ENCODE peak calls at places on chromosomes 5 and 9, in six cellular contexts. One of them, this sample, is unnamed.

GRCh38 chr9:121434946-121435345 is 64.7 kb downstream of the GGTA1 start:
- DNase-seq in Caco-2: no peak
- DNase-seq in activated B cell treated with CpG ODN at 0.5 μM for 24 hours: no peak
- DNase-seq in thoracic aorta: no peak
- DNase-seq in upper lobe of left lung: no peak
- DNase-seq in neural progenitor cell: no peak
- DNase-seq in this sample: no peak

GRCh38 chr9:3981897-3982296 is 318.0 kb downstream of the GLIS3 start:
- DNase-seq in thoracic aorta: no peak
- DNase-seq in upper lobe of left lung: no peak
- DNase-seq in neural progenitor cell: no peak
- DNase-seq in activated B cell treated with CpG ODN at 0.5 μM for 24 hours: no peak
- DNase-seq in Caco-2: no peak
- DNase-seq in this sample: no peak

GRCh38 chr5:128225245-128226030 is 141.9 kb downstream of the SLC12A2 start:
- DNase-seq in Caco-2: no peak
- DNase-seq in upper lobe of left lung: no peak
- DNase-seq in thoracic aorta: no peak
- DNase-seq in neural progenitor cell: no peak
- DNase-seq in activated B cell treated with CpG ODN at 0.5 μM for 24 hours: no peak
- DNase-seq in this sample: no peak

GRCh38 chr5:180391276-180391675 is 38.1 kb upstream of the GFPT2 start:
- DNase-seq in Caco-2: no peak
- DNase-seq in thoracic aorta: no peak
- DNase-seq in neural progenitor cell: no peak
- DNase-seq in activated B cell treated with CpG ODN at 0.5 μM for 24 hours: no peak
- DNase-seq in upper lobe of left lung: no peak
- DNase-seq in this sample: no peak

GRCh38 chr5:58930520-58930919 is 347.6 kb downstream of the RAB3C start:
- DNase-seq in thoracic aorta: no peak
- DNase-seq in upper lobe of left lung: no peak
- DNase-seq in neural progenitor cell: no peak
- DNase-seq in activated B cell treated with CpG ODN at 0.5 μM for 24 hours: no peak
- DNase-seq in Caco-2: no peak
- DNase-seq in this sample: no peak

GRCh38 chr9:93094294-93095204 is 1.5 kb upstream of the CARD19 start:
- DNase-seq in thoracic aorta: no peak
- DNase-seq in neural progenitor cell: peak; percentile 27
- DNase-seq in activated B cell treated with CpG ODN at 0.5 μM for 24 hours: peak; percentile 52
- DNase-seq in upper lobe of left lung: peak; percentile 66
- DNase-seq in Caco-2: no peak
- DNase-seq in this sample: peak; percentile 78

GRCh38 chr9:128121466-128121810 is 6.1 kb downstream of the PTGES2 start:
- DNase-seq in Caco-2: no peak
- DNase-seq in activated B cell treated with CpG ODN at 0.5 μM for 24 hours: no peak
- DNase-seq in thoracic aorta: no peak
- DNase-seq in neural progenitor cell: no peak
- DNase-seq in upper lobe of left lung: no peak
- DNase-seq in this sample: peak; percentile 33

GRCh38 chr5:74643160-74643562 is 2.6 kb upstream of the ENC1 start:
- DNase-seq in activated B cell treated with CpG ODN at 0.5 μM for 24 hours: no peak
- DNase-seq in thoracic aorta: no peak
- DNase-seq in neural progenitor cell: no peak
- DNase-seq in upper lobe of left lung: peak; percentile 63
- DNase-seq in Caco-2: peak; percentile 55
- DNase-seq in this sample: peak; percentile 76

GRCh38 chr5:172429201-172429940 is 25.0 kb downstream of the SH3PXD2B start:
- DNase-seq in thoracic aorta: no peak
- DNase-seq in neural progenitor cell: no peak
- DNase-seq in upper lobe of left lung: peak; percentile 64
- DNase-seq in Caco-2: no peak
- DNase-seq in activated B cell treated with CpG ODN at 0.5 μM for 24 hours: no peak
- DNase-seq in this sample: no peak

GRCh38 chr5:9919306-9920030 is 289.3 kb upstream of the TAS2R1 start:
- DNase-seq in activated B cell treated with CpG ODN at 0.5 μM for 24 hours: no peak
- DNase-seq in neural progenitor cell: no peak
- DNase-seq in thoracic aorta: no peak
- DNase-seq in upper lobe of left lung: no peak
- DNase-seq in Caco-2: no peak
- DNase-seq in this sample: no peak

DNA sequence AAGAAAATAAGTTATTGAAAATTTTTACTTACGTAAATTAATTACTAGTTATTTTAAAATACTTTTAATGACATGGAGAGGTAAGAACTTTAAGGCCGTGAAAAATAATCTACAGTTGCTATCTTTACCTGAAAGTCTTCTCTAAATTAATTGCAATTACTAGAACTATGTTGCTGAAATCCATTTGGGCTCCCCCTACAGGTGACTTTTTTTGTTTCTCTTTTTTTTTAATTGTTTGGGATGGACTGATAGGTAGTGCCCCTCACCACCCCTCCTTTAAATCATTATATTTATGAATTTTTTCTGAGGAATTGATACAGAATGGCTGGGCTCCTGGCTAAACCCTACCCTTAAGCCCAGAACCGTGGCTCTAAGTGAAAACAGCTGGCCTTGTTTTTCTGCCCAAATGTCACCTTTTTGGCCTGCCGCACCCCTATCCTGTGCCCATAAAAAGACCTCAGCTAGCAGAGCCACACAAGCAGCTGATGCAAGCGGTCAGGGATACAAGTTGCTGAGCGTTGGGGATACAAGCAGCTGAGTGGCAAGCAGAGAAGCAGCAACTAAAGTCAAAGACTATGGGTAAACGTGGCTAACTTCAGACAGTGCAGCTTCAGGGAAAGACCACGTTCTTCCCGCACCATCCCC is 315.2 kb upstream of the ACO1 start:
- DNase-seq in neural progenitor cell: no peak
- DNase-seq in thoracic aorta: no peak
- DNase-seq in upper lobe of left lung: no peak
- DNase-seq in activated B cell treated with CpG ODN at 0.5 μM for 24 hours: no peak
- DNase-seq in Caco-2: peak; percentile 14
- DNase-seq in this sample: no peak
- TF ChIP-seq CTCF in neural progenitor cell: peak; percentile 52
- TF ChIP-seq CTCF in thoracic aorta: no peak
- TF ChIP-seq CTCF in upper lobe of left lung: no peak
- TF ChIP-seq CTCF in activated B cell treated with CpG ODN at 0.5 μM for 24 hours: no peak
- TF ChIP-seq CTCF in Caco-2: peak; percentile 43
- TF ChIP-seq CTCF in this sample: no peak

GRCh38 chr5:60705144-60705543 is 5.2 kb upstream of the DEPDC1B start:
- DNase-seq in activated B cell treated with CpG ODN at 0.5 μM for 24 hours: no peak
- DNase-seq in upper lobe of left lung: no peak
- DNase-seq in Caco-2: no peak
- DNase-seq in thoracic aorta: no peak
- DNase-seq in neural progenitor cell: no peak
- DNase-seq in this sample: no peak
- TF ChIP-seq CTCF in activated B cell treated with CpG ODN at 0.5 μM for 24 hours: no peak
- TF ChIP-seq CTCF in upper lobe of left lung: no peak
- TF ChIP-seq CTCF in Caco-2: no peak
- TF ChIP-seq CTCF in thoracic aorta: no peak
- TF ChIP-seq CTCF in neural progenitor cell: no peak
- TF ChIP-seq CTCF in this sample: no peak

GRCh38 chr5:113721171-113721570 is 207.7 kb downstream of the YTHDC2 start:
- DNase-seq in upper lobe of left lung: no peak
- DNase-seq in Caco-2: no peak
- DNase-seq in neural progenitor cell: no peak
- DNase-seq in thoracic aorta: no peak
- DNase-seq in activated B cell treated with CpG ODN at 0.5 μM for 24 hours: no peak
- DNase-seq in this sample: no peak
- TF ChIP-seq CTCF in upper lobe of left lung: no peak
- TF ChIP-seq CTCF in Caco-2: no peak
- TF ChIP-seq CTCF in neural progenitor cell: no peak
- TF ChIP-seq CTCF in thoracic aorta: no peak
- TF ChIP-seq CTCF in activated B cell treated with CpG ODN at 0.5 μM for 24 hours: no peak
- TF ChIP-seq CTCF in this sample: no peak

GRCh38 chr5:82594097-82594496 is 315.9 kb upstream of the RPS23 start:
- DNase-seq in neural progenitor cell: no peak
- DNase-seq in activated B cell treated with CpG ODN at 0.5 μM for 24 hours: no peak
- DNase-seq in upper lobe of left lung: no peak
- DNase-seq in thoracic aorta: no peak
- DNase-seq in Caco-2: peak; percentile 30
- DNase-seq in this sample: no peak

GRCh38 chr5:82599692-82600091 is 321.5 kb upstream of the RPS23 start:
- DNase-seq in thoracic aorta: no peak
- DNase-seq in Caco-2: no peak
- DNase-seq in activated B cell treated with CpG ODN at 0.5 μM for 24 hours: no peak
- DNase-seq in neural progenitor cell: no peak
- DNase-seq in upper lobe of left lung: no peak
- DNase-seq in this sample: no peak

GRCh38 chr5:82599030-82599429 is 320.9 kb upstream of the RPS23 start:
- DNase-seq in upper lobe of left lung: no peak
- DNase-seq in Caco-2: no peak
- DNase-seq in neural progenitor cell: no peak
- DNase-seq in thoracic aorta: no peak
- DNase-seq in activated B cell treated with CpG ODN at 0.5 μM for 24 hours: no peak
- DNase-seq in this sample: no peak

GRCh38 chr5:82595083-82595482 is 316.9 kb upstream of the RPS23 start:
- DNase-seq in neural progenitor cell: peak; percentile 12
- DNase-seq in Caco-2: peak; percentile 32
- DNase-seq in thoracic aorta: no peak
- DNase-seq in upper lobe of left lung: no peak
- DNase-seq in activated B cell treated with CpG ODN at 0.5 μM for 24 hours: no peak
- DNase-seq in this sample: no peak

DNA sequence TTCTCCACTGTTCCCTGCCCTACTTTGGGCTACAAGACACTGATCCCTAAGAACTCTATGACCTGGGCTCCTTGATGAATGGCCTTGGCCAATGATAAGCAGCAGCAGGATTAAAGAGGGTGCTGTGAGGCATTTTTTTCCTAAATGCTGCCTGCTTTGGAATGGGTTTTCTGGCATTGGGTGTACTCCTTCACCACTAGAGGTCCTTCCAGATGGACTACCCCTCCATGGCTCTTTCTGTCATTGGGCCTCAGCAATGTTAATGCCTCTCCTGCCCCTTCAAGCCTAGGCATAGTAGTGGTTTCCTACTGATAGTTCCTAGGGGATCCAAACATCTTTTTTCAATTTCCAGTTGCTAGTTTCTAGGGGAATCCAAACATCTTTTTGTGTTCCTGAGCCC is 319.3 kb upstream of the RPS23 start:
- DNase-seq in upper lobe of left lung: no peak
- DNase-seq in Caco-2: no peak
- DNase-seq in activated B cell treated with CpG ODN at 0.5 μM for 24 hours: no peak
- DNase-seq in neural progenitor cell: peak; percentile 58
- DNase-seq in thoracic aorta: no peak
- DNase-seq in this sample: no peak
- TF ChIP-seq CTCF in upper lobe of left lung: no peak
- TF ChIP-seq CTCF in Caco-2: no peak
- TF ChIP-seq CTCF in activated B cell treated with CpG ODN at 0.5 μM for 24 hours: no peak
- TF ChIP-seq CTCF in neural progenitor cell: peak; percentile 61
- TF ChIP-seq CTCF in thoracic aorta: no peak
- TF ChIP-seq CTCF in this sample: no peak

GRCh38 chr9:113578279-113578865 is 114.8 kb downstream of the RGS3 start:
- DNase-seq in thoracic aorta: no peak
- DNase-seq in upper lobe of left lung: no peak
- DNase-seq in Caco-2: no peak
- DNase-seq in activated B cell treated with CpG ODN at 0.5 μM for 24 hours: no peak
- DNase-seq in neural progenitor cell: no peak
- DNase-seq in this sample: no peak
- TF ChIP-seq CTCF in thoracic aorta: no peak
- TF ChIP-seq CTCF in upper lobe of left lung: no peak
- TF ChIP-seq CTCF in Caco-2: no peak
- TF ChIP-seq CTCF in activated B cell treated with CpG ODN at 0.5 μM for 24 hours: no peak
- TF ChIP-seq CTCF in neural progenitor cell: no peak
- TF ChIP-seq CTCF in this sample: no peak

DNA sequence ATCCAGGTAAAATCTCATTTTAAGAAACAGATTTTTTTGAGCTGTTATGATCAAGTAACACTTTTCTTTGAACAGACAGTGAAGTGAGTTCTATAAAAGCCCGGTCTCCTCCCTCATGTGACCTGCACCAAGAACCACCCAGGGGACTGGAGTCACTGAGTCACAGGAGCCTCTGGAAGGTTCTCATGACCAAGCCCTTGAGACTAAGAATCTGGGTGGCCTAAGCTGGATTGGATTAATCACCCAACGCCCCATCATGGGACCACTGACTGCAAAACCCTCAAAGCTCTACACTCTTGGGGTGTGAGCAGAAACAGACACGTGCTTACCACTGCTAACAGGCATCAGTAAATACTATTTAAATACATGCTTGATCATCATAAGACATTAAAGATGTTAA is 48.4 kb downstream of the SECISBP2 start:
- DNase-seq in thoracic aorta: no peak
- DNase-seq in neural progenitor cell: no peak
- DNase-seq in activated B cell treated with CpG ODN at 0.5 μM for 24 hours: no peak
- DNase-seq in Caco-2: no peak
- DNase-seq in upper lobe of left lung: no peak
- DNase-seq in this sample: no peak
- TF ChIP-seq CTCF in thoracic aorta: no peak
- TF ChIP-seq CTCF in neural progenitor cell: no peak
- TF ChIP-seq CTCF in activated B cell treated with CpG ODN at 0.5 μM for 24 hours: no peak
- TF ChIP-seq CTCF in Caco-2: no peak
- TF ChIP-seq CTCF in upper lobe of left lung: no peak
- TF ChIP-seq CTCF in this sample: no peak

GRCh38 chr5:119966028-119966427 is 336.7 kb downstream of the FAM170A start:
- DNase-seq in neural progenitor cell: no peak
- DNase-seq in Caco-2: no peak
- DNase-seq in activated B cell treated with CpG ODN at 0.5 μM for 24 hours: no peak
- DNase-seq in upper lobe of left lung: no peak
- DNase-seq in thoracic aorta: no peak
- DNase-seq in this sample: no peak
- TF ChIP-seq CTCF in neural progenitor cell: no peak
- TF ChIP-seq CTCF in Caco-2: no peak
- TF ChIP-seq CTCF in activated B cell treated with CpG ODN at 0.5 μM for 24 hours: no peak
- TF ChIP-seq CTCF in upper lobe of left lung: no peak
- TF ChIP-seq CTCF in thoracic aorta: no peak
- TF ChIP-seq CTCF in this sample: no peak